ENCODE peak calls at places on chromosomes 12 and 14, in five cellular contexts. Z, U, G, F and A are unnamed samples.

GRCh38 chr14:90381999-90382451 is 14.8 kb upstream of the CALM1 start:
- DNase-seq in Z (peak; percentile 37), U (no peak), G (no peak), F (no peak), A (no peak)

GRCh38 chr12:124302807-124303578 is 8.1 kb downstream of the RFLNA start:
- DNase-seq in Z (no peak), U (no peak), G (no peak), F (no peak), A (no peak)

GRCh38 chr14:96178674-96179321 is 25.8 kb upstream of the BDKRB2 start:
- DNase-seq in Z (no peak), U (no peak), G (no peak), F (no peak), A (no peak)

GRCh38 chr12:46043972-46044520 is 53.7 kb upstream of the SCAF11 start:
- DNase-seq in Z (no peak), U (no peak), G (no peak), F (no peak), A (no peak)

GRCh38 chr12:123267991-123268843 is 3.4 kb downstream of the CDK2AP1 start:
- DNase-seq in Z (peak; percentile 48), U (no peak), G (no peak), F (no peak), A (peak; percentile 31)

GRCh38 chr12:120235369-120236123 is 30.0 kb downstream of the PXN start:
- DNase-seq in Z (no peak), U (no peak), G (no peak), F (no peak), A (no peak)

GRCh38 chr12:15001733-15002471 is 29.1 kb downstream of the PDE6H start:
- DNase-seq in Z (peak; percentile 23), U (no peak), G (no peak), F (no peak), A (no peak)

GRCh38 chr12:10940389-10940788 is 1.3 kb upstream of the TAS2R14 start:
- DNase-seq in Z (no peak), U (no peak), G (peak; percentile 4), F (peak; percentile 11), A (peak; percentile 67)

GRCh38 chr12:116206828-116207227 is 70.7 kb downstream of the MED13L start:
- DNase-seq in Z (no peak), U (no peak), G (no peak), F (no peak), A (no peak)

GRCh38 chr12:103571286-103571685 is 15.8 kb upstream of the STAB2 start:
- DNase-seq in Z (no peak), U (no peak), G (no peak), F (no peak), A (no peak)

GRCh38 chr12:7411343-7411742 is 32.6 kb downstream of the CD163L1 start:
- DNase-seq in Z (no peak), U (no peak), G (no peak), F (no peak), A (no peak)

GRCh38 chr12:25388216-25388615 is 137.5 kb upstream of the KRAS start:
- DNase-seq in Z (no peak), U (no peak), G (no peak), F (peak; percentile 20), A (no peak)

GRCh38 chr12:104348994-104349494 is 45.5 kb downstream of the EID3 start:
- DNase-seq in Z (no peak), U (no peak), G (no peak), F (no peak), A (no peak)

GRCh38 chr14:106511411-106512198 is 985.2 kb downstream of the TMEM121 start:
- DNase-seq in Z (no peak), U (no peak), G (no peak), F (no peak), A (no peak)

GRCh38 chr14:50839696-50840095 is 8.7 kb upstream of the NIN start:
- DNase-seq in Z (no peak), U (no peak), G (no peak), F (no peak), A (no peak)

GRCh38 chr12:60042835-60043234 is 447.0 kb downstream of the SLC16A7 start:
- DNase-seq in Z (no peak), U (no peak), G (no peak), F (no peak), A (no peak)

GRCh38 chr12:51913071-51914033 is 6.0 kb downstream of the ACVRL1 start:
- DNase-seq in Z (no peak), U (no peak), G (no peak), F (no peak), A (no peak)

GRCh38 chr12:5273709-5274108 is 158.2 kb upstream of the NTF3 start:
- DNase-seq in Z (no peak), U (no peak), G (no peak), F (no peak), A (no peak)

GRCh38 chr12:101696477-101697196 is 803 bp upstream of the CHPT1 start:
- DNase-seq in Z (peak; percentile 67), U (no peak), G (no peak), F (no peak), A (no peak)

GRCh38 chr14:52918486-52918885 is 32.4 kb downstream of the FERMT2 start:
- DNase-seq in Z (no peak), U (no peak), G (no peak), F (no peak), A (peak; percentile 39)

GRCh38 chr12:85951823-85952222 is 77.7 kb downstream of the NTS start:
- DNase-seq in Z (no peak), U (no peak), G (no peak), F (peak; percentile 34), A (no peak)

GRCh38 chr12:64687816-64688599 is 71.2 kb downstream of the GNS start:
- DNase-seq in Z (no peak), U (no peak), G (peak; percentile 90), F (no peak), A (no peak)

GRCh38 chr14:73789996-73790581 is 61.5 kb upstream of the PTGR2 start:
- DNase-seq in Z (peak; percentile 76), U (peak; percentile 73), G (peak; percentile 76), F (peak; percentile 99), A (peak; percentile 93)

GRCh38 chr12:2647186-2647585 is 147.6 kb upstream of the FKBP4 start:
- DNase-seq in Z (no peak), U (no peak), G (no peak), F (no peak), A (no peak)

GRCh38 chr12:2648406-2648805 is 146.4 kb upstream of the FKBP4 start:
- DNase-seq in Z (no peak), U (no peak), G (no peak), F (no peak), A (no peak)

GRCh38 chr12:2651061-2651965 is 143.5 kb upstream of the FKBP4 start:
- DNase-seq in Z (no peak), U (no peak), G (no peak), F (no peak), A (no peak)

GRCh38 chr12:2650261-2651060 is 144.3 kb upstream of the FKBP4 start:
- DNase-seq in Z (no peak), U (no peak), G (no peak), F (no peak), A (no peak)

DNA sequence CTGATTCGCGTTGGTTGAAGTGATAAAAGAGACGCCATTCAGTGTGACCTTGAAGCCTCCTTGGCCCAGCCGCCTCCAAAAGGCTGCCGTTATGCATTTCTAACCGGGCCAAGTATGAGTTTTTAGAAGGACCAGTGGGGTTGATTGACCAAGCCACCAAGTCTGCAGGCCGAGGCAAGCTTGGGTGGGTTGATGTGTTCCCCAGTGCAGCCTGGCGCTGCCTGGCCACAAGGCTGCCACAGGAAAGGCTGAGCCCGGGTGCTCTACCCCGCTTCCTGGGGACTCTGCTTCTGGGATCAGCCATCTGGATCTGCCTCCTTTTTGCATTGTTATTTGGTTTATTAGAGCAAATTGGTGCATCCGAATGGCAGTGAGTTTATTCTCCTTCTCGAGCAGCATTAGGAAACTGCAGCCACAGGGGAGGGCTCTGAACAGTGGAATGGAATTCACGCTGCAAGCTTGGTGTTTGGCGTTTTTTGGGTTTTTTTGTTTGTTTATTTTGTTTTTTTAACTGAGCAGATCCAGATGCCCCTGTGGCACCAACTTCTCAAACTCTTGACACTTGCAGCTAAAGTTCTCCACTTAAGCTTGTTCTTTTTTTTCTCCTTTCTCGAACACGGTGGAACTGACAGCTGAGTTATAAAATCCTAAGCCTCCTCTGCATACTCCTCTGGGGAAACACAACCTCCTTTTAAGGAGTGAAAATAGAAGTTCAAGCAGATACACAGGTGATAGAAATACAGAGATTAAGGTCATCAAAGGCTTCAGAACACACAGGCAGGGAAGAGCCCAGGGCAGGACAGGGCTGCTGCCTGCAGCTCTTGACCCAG is 145.4 kb upstream of the FKBP4 start:
- DNase-seq in Z (no peak), U (no peak), G (no peak), F (no peak), A (no peak)
- H3K4me3 ChIP-seq in Z (no peak overlapping the region), U (no peak overlapping the region), G (no peak overlapping the region), F (no peak overlapping the region), A (no peak overlapping the region)

GRCh38 chr14:61636291-61636690 is 59.0 kb upstream of the HIF1A start:
- DNase-seq in Z (no peak), U (no peak), G (no peak), F (no peak), A (no peak)
- H3K4me3 ChIP-seq in Z (no peak overlapping the region), U (no peak overlapping the region), G (no peak overlapping the region), F (no peak overlapping the region), A (no peak overlapping the region)

DNA sequence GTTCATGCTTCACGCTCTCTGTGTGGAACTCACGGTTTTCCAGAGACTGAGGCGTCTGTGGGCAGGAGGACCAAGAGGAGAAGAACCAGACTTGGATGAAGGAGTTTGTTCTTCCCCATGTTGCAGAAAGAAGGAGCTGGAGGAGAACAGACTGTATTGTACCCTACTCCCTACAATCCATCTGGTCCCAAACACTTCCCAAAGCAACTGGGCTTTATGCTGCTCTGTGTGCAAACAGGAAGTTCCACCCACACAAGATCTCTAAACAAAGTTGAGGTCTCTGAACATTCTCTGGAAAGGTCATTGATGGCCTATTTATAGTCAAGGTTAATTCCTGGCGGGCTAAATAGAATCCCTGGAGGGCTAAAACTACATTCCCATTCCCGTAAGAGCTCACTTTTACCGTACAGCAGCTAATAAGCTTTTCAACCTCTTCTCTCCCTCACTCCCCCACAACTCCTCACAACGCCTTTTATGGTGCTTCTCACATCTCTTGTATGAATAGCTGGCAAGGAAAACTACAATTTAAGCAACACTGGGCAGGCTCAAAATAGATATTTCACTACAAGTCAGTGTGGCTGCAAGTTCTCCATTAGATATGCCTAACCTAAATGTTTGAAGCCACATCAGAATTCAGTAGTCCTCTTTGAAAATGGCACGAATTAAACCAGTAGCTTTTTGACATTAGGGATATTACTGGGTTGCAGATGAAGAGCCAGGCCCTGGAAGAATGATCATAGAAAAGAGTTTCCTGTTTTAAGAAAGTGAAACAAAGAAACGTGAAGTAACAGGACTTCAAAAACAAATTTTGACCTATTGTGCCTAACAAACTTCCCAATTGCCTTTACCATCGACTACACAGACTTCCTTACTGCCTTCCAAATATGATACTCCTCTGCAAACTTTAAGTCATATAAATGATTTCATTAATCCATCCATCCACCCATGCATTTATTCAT is at the start of gene A2M:
- DNase-seq in Z (peak; percentile 72), U (peak; percentile 38), G (no peak), F (peak; percentile 1), A (peak; percentile 41)
- H3K4me3 ChIP-seq in Z (peak within 1 kb of the TSS; percentile 58), U (peak within 1 kb of the TSS; percentile 66), G (no peak within 1 kb of the TSS), F (no peak within 1 kb of the TSS), A (no peak within 1 kb of the TSS)

DNA sequence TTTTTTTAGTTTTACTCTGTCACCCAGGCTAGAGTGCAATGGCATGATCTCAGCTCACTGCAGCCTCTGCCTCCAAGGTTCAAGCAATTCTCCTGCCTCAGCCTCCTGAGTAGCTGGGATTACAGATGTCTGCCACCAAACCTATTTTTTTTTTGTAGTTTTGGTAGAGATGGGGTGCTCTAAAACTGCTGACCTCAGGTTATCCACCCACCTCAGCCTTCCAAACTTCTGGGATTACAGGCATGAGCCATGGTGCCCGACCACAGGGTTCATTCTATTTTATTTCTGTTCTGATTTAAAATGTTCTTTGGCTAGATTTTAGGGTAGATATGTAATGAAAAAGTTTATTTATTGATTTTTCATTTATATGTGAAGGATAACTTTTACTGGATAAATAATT is 1062.8 kb upstream of the NOVA1 start:
- DNase-seq in Z (no peak), U (no peak), G (no peak), F (no peak), A (no peak)
- H3K4me3 ChIP-seq in Z (no peak overlapping the region), U (no peak overlapping the region), G (no peak overlapping the region), F (no peak overlapping the region), A (no peak overlapping the region)